ENCODE peak calls at places on chromosome 3, in ten cellular contexts. D is HCT116, F is gastrocnemius medialis, Z is breast epithelium, T is A549, H is Peyer's patch, I is IMR-90, L is tibial nerve, N is spleen, M is ovary. O is an unnamed sample.

GRCh38 chr3:155032918-155033317 is 47.2 kb upstream of the MME start:
- DNase-seq in D (no peak), F (no peak), Z (no peak), T (no peak), H (no peak), I (peak; percentile 57), L (no peak), N (no peak), M (no peak), O (no peak)

GRCh38 chr3:39404943-39405686 is 1.4 kb upstream of the RPSA start:
- DNase-seq in D (no peak), F (no peak), Z (no peak), T (no peak), H (no peak), I (no peak), L (no peak), N (no peak), M (no peak), O (no peak)

GRCh38 chr3:146092230-146092629 is 68.8 kb downstream of the PLOD2 start:
- DNase-seq in D (no peak), F (no peak), Z (no peak), T (no peak), H (no peak), I (peak; percentile 38), L (no peak), N (no peak), M (no peak), O (no peak)

GRCh38 chr3:97970929-97971460 is 1.2 kb downstream of the RIOX2 start:
- DNase-seq in D (no peak), F (no peak), Z (no peak), T (no peak), H (no peak), I (no peak), L (no peak), N (no peak), M (no peak), O (no peak)

GRCh38 chr3:52299815-52300611 is 12.4 kb downstream of the GLYCTK start:
- DNase-seq in D (no peak), F (no peak), Z (no peak), T (peak; percentile 38), H (no peak), I (peak; percentile 34), L (no peak), N (no peak), M (peak; percentile 76), O (peak; percentile 67)

GRCh38 chr3:134366221-134366927 is 7.9 kb downstream of the AMOTL2 start:
- DNase-seq in D (no peak), F (no peak), Z (peak; percentile 40), T (no peak), H (peak; percentile 27), I (no peak), L (no peak), N (peak; percentile 54), M (no peak), O (peak; percentile 15)

GRCh38 chr3:99795573-99795972 is 22.1 kb upstream of the CMSS1 start:
- DNase-seq in D (no peak), F (no peak), Z (no peak), T (no peak), H (no peak), I (no peak), L (no peak), N (no peak), M (no peak), O (no peak)

GRCh38 chr3:47418167-47419082 is 37.6 kb downstream of the PTPN23 start:
- DNase-seq in D (no peak), F (no peak), Z (no peak), T (no peak), H (no peak), I (no peak), L (no peak), N (peak; percentile 74), M (no peak), O (peak; percentile 50)

GRCh38 chr3:183377307-183377959 is 51.0 kb downstream of the MCF2L2 start:
- DNase-seq in D (no peak), F (no peak), Z (no peak), T (no peak), H (peak; percentile 50), I (no peak), L (no peak), N (no peak), M (no peak), O (no peak)

GRCh38 chr3:186025161-186025560 is 83.7 kb downstream of the ETV5 start:
- DNase-seq in D (no peak), F (no peak), Z (no peak), T (no peak), H (no peak), I (peak; percentile 84), L (no peak), N (no peak), M (no peak), O (no peak)

DNA sequence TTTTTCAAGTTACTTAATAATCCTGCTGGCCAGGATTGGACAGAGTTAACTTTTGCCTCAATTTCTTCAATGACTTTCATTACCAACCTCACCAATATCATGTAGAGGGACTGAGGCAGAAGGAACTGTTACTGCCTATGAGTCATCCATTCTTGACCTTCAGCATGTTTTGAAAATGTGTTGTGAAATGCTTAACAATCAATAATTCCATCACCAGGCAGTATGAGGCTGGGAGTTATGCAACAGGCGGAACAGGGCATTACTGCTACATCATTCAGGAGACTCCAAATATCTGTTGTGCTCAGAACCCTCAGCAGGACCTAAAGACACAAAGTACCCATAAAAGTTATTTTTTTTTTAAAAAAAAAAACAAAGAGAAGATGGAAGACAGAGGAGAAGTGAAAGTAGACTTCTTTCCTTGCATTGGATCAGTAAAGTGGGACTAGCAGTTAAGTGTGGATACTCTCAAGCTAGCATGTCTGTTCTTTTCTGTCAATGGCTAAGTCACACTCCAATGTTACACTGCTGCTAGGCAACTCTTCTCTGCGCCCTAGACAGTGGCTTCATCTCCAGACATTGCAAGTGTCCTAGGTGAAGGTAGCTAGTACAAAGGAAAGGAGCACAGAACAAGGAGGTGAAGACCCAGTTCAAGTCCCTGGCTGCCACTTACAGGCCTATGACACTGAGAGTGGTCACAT is 184.9 kb upstream of the LPP start:
- DNase-seq in D (no peak), F (peak; percentile 59), Z (no peak), T (no peak), H (peak; percentile 78), I (peak; percentile 62), L (peak; percentile 61), N (no peak), M (no peak), O (peak; percentile 61)
- H3K4me1 ChIP-seq in D (no peaks in the 10 kb centered on the region), F (peaks cover 18% of the 10 kb centered on the region), Z (no peaks in the 10 kb centered on the region), T (peaks cover 36% of the 10 kb centered on the region), H (peaks cover 4% of the 10 kb centered on the region), I (peaks cover 6% of the 10 kb centered on the region), L (no peaks in the 10 kb centered on the region), N (peaks cover 67% of the 10 kb centered on the region), M (no peaks in the 10 kb centered on the region), O (no peaks in the 10 kb centered on the region)

GRCh38 chr3:32391643-32392529 is at the start of gene CMTM7:
- DNase-seq in D (peak; percentile 37), F (peak; percentile 37), Z (peak; percentile 64), T (peak; percentile 72), H (peak; percentile 86), I (peak; percentile 35), L (peak; percentile 43), N (peak; percentile 93), M (peak; percentile 64), O (peak; percentile 85)
- TF ChIP-seq POLR2A in D (peak; percentile 86), F (peak; percentile 62), Z (no peak), T (peak; percentile 97), H (no peak), I (peak; percentile 39), L (no peak), N (no peak), M (peak; percentile 45), O (peak; percentile 75)

DNA sequence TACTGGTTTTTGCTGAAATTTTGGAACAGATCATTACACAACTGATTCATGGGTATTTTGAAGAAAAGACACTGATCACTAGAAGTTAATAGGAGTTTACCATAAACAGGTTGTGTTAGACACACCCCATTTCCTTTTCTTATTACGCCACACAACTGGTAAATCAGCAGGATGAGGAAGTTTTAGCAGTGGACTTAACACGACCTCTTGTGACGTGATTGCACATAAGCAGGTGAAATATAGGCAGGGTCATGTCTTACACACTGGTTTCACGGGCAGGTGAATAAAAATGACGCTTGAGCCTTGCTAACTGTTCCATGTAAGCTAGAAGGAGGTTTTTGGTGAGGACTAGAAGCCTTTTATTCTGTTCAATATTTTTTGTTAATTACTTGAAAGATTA is 27.1 kb upstream of the TPRG1 start:
- DNase-seq in D (no peak), F (no peak), Z (no peak), T (peak; percentile 47), H (no peak), I (peak; percentile 23), L (peak; percentile 26), N (no peak), M (no peak), O (no peak)
- TF ChIP-seq CTCF in D (peak; percentile 18), F (peak; percentile 25), Z (peak; percentile 24), T (peak; percentile 35), H (peak; percentile 63), I (no peak), L (no peak), N (peak; percentile 46), M (no peak), O (no peak)

GRCh38 chr3:66408458-66408857 is 92.4 kb downstream of the LRIG1 start:
- DNase-seq in D (no peak), F (peak; percentile 10), Z (no peak), T (no peak), H (peak; percentile 44), I (no peak), L (no peak), N (no peak), M (no peak), O (no peak)
- H3K4me1 ChIP-seq in D (no peaks in the 10 kb centered on the region), F (peaks cover 60% of the 10 kb centered on the region), Z (no peaks in the 10 kb centered on the region), T (peaks cover under 1% of the 10 kb centered on the region), H (peaks cover 17% of the 10 kb centered on the region), I (peaks cover 25% of the 10 kb centered on the region), L (peaks cover 17% of the 10 kb centered on the region), N (peaks cover 6% of the 10 kb centered on the region), M (peaks cover 10% of the 10 kb centered on the region), O (peaks cover 38% of the 10 kb centered on the region)